ENCODE peak calls at places on chromosomes 2 and 18, in nine cellular contexts. L is RKO; S is activated CD4-positive, alpha-beta T cell treated with anti-CD3 and anti-CD28 coated beads for 36 hours; D is C1 segment of cervical spinal cord; H is progenitor cell of endocrine pancreas; T is H1; U is stimulated activated CD8-positive, alpha-beta memory T cell treated with anti-CD3 and anti-CD28 coated beads, Interleukin-4, amount 100 ng/mL, for 1 hour; E is naive B cell; O is hippocampal formation. Y is an unnamed sample.
A peak's percentile ranks its signal among the peaks of the same experiment; 100 is the strongest.

GRCh38 chr18:48851563-48851962 is 99.2 kb downstream of the SMAD7 start:
- DNase-seq in L (no peak), T (no peak), E (no peak), D (peak; percentile 40), O (peak; percentile 19), U (no peak), H (no peak), S (no peak), Y (peak; percentile 51)

GRCh38 chr2:99662761-99663341 is 173.0 kb upstream of the REV1 start:
- DNase-seq in E (no peak), S (no peak), L (no peak), H (no peak), T (no peak), D (peak; percentile 46), O (peak; percentile 74), U (no peak), Y (no peak)

GRCh38 chr2:205245001-205245400 is 437.3 kb upstream of the NRP2 start:
- DNase-seq in H (no peak), S (no peak), T (no peak), L (no peak), O (no peak), U (no peak), E (no peak), D (no peak), Y (no peak)

GRCh38 chr2:144995482-144995881 is 475.6 kb upstream of the ZEB2 start:
- DNase-seq in E (no peak), U (no peak), O (no peak), L (no peak), H (no peak), D (no peak), S (no peak), T (no peak), Y (no peak)

GRCh38 chr2:181354626-181355025 is 102.6 kb upstream of the ITGA4 start:
- DNase-seq in O (no peak), H (no peak), S (no peak), U (no peak), D (no peak), E (no peak), L (no peak), T (no peak), Y (no peak)

GRCh38 chr2:120919771-120920437 is 184.2 kb downstream of the GLI2 start:
- DNase-seq in L (no peak), O (no peak), H (no peak), D (no peak), U (no peak), E (no peak), T (no peak), S (no peak), Y (no peak)

GRCh38 chr2:123077101-123077500 is 948.0 kb upstream of the CNTNAP5 start:
- DNase-seq in E (no peak), O (no peak), T (no peak), L (no peak), S (no peak), H (no peak), D (no peak), U (no peak), Y (no peak)

GRCh38 chr18:36539674-36540073 is 242.2 kb downstream of the FHOD3 start:
- DNase-seq in T (no peak), L (no peak), D (no peak), U (no peak), H (no peak), O (no peak), E (no peak), S (no peak), Y (no peak)

GRCh38 chr18:11004294-11004693 is 145.1 kb downstream of the PIEZO2 start:
- DNase-seq in H (no peak), D (no peak), U (no peak), L (no peak), T (no peak), S (no peak), O (no peak), E (no peak), Y (no peak)

GRCh38 chr2:111698089-111698488 is 185.9 kb downstream of the ANAPC1 start:
- DNase-seq in T (no peak), O (no peak), U (no peak), S (no peak), E (no peak), H (no peak), L (no peak), D (no peak), Y (no peak)

GRCh38 chr2:237149425-237149824 is 63.7 kb downstream of the COPS8 start:
- DNase-seq in O (no peak), D (no peak), H (no peak), L (no peak), U (no peak), T (no peak), E (no peak), S (peak; percentile 69), Y (peak; percentile 53)

GRCh38 chr2:114784890-114785583 is 342.6 kb downstream of the DPP10 start:
- DNase-seq in L (no peak), O (no peak), S (no peak), H (no peak), T (no peak), E (no peak), D (no peak), U (no peak), Y (no peak)

GRCh38 chr18:13628211-13628610 is 98.1 kb downstream of the FAM210A start:
- DNase-seq in U (no peak), T (no peak), E (no peak), H (no peak), O (no peak), L (no peak), D (no peak), S (no peak), Y (no peak)

GRCh38 chr18:12750076-12750707 is 47.4 kb downstream of the PSMG2 start:
- DNase-seq in T (no peak), H (no peak), E (peak; percentile 35), S (peak; percentile 67), D (no peak), O (no peak), L (peak; percentile 8), U (no peak), Y (no peak)

GRCh38 chr2:43178602-43179542 is 47.5 kb downstream of the ZFP36L2 start:
- DNase-seq in H (no peak), S (peak; percentile 57), E (no peak), U (no peak), D (no peak), L (no peak), O (no peak), T (peak; percentile 70), Y (no peak)

GRCh38 chr18:80175451-80176235 is 66.6 kb downstream of the ADNP2 start:
- DNase-seq in O (no peak), D (no peak), U (peak; percentile 38), T (no peak), E (no peak), S (peak; percentile 45), L (no peak), H (no peak), Y (peak; percentile 31)

GRCh38 chr18:32772580-32773186 is at the start of gene KLHL14:
- DNase-seq in U (no peak), D (no peak), E (no peak), L (no peak), S (no peak), T (no peak), H (no peak), O (no peak), Y (no peak)

GRCh38 chr2:16191431-16192200 is 251.3 kb downstream of the MYCN start:
- DNase-seq in T (no peak), U (no peak), S (no peak), O (no peak), D (no peak), H (no peak), L (no peak), E (no peak), Y (no peak)

GRCh38 chr18:61554117-61554776 is 221.0 kb downstream of the CDH20 start:
- DNase-seq in L (no peak), H (no peak), S (peak; percentile 58), O (no peak), T (no peak), U (no peak), E (peak; percentile 1), D (no peak), Y (peak; percentile 81)

GRCh38 chr2:216583157-216583556 is 50.1 kb upstream of the IGFBP2 start:
- DNase-seq in E (no peak), O (no peak), T (no peak), L (peak; percentile 10), H (no peak), S (no peak), U (no peak), D (no peak), Y (no peak)

GRCh38 chr2:122358729-122359128 is 603.3 kb downstream of the TSN start:
- DNase-seq in O (no peak), H (no peak), S (no peak), T (no peak), D (no peak), L (no peak), U (no peak), E (no peak), Y (no peak)

GRCh38 chr18:57210101-57210661 is 63.3 kb downstream of the BOD1L2 start:
- DNase-seq in T (peak; percentile 63), L (peak; percentile 79), O (peak; percentile 25), E (no peak), S (no peak), U (no peak), H (no peak), D (no peak), Y (no peak)

GRCh38 chr2:41152318-41152717 is 700.4 kb upstream of the SLC8A1 start:
- DNase-seq in D (no peak), O (no peak), T (no peak), L (no peak), H (no peak), U (no peak), S (no peak), E (no peak), Y (no peak)

GRCh38 chr18:70491734-70492348 is 203.0 kb downstream of the SOCS6 start:
- DNase-seq in U (no peak), O (peak; percentile 54), S (peak; percentile 74), D (peak; percentile 8), L (peak; percentile 57), H (peak; percentile 23), E (no peak), T (peak; percentile 83), Y (no peak)

GRCh38 chr18:63708650-63709049 is 5.9 kb downstream of the SERPINB11 start:
- DNase-seq in O (no peak), T (no peak), D (no peak), H (no peak), E (no peak), L (peak; percentile 35), S (no peak), U (no peak), Y (no peak)

GRCh38 chr2:190791347-190791982 is 89.2 kb upstream of the GLS start:
- DNase-seq in S (peak; percentile 73), E (no peak), D (no peak), H (no peak), L (peak; percentile 54), U (no peak), T (no peak), O (peak; percentile 27), Y (peak; percentile 60)

GRCh38 chr2:54366487-54367280 is 89.4 kb upstream of the SPTBN1 start:
- DNase-seq in O (no peak), L (peak; percentile 58), E (no peak), S (no peak), H (no peak), T (no peak), D (no peak), U (no peak), Y (no peak)

GRCh38 chr18:26091047-26091630 is 726 bp upstream of the SS18 start:
- DNase-seq in S (no peak), E (no peak), U (no peak), L (no peak), D (no peak), H (no peak), T (no peak), O (peak; percentile 4), Y (peak; percentile 60)

GRCh38 chr18:79587298-79588125 is 92.1 kb upstream of the CTDP1 start:
- DNase-seq in L (no peak), H (no peak), O (no peak), E (no peak), T (no peak), U (no peak), D (no peak), S (no peak), Y (no peak)